ENCODE peak calls at places on chromosomes 5 and 9, in six cellular contexts. V is IMR-90, M is HCT116, G is K562, Z is GM12878, D is H1. L is an unnamed sample.

GRCh38 chr9:131001990-131002389 is 7.0 kb upstream of the LAMC3 start:
- DNase-seq in M (no peak), D (no peak), G (no peak), Z (no peak), V (no peak), L (no peak)

GRCh38 chr5:113321266-113321665 is 113.5 kb downstream of the TSSK1B start:
- DNase-seq in V (no peak), Z (no peak), G (no peak), D (no peak), M (no peak), L (no peak)

GRCh38 chr9:115018547-115019435 is 88.4 kb upstream of the TNFSF8 start:
- DNase-seq in V (peak; percentile 97), Z (no peak), D (no peak), G (no peak), M (no peak), L (no peak)

GRCh38 chr5:107217721-107218130 is 453.0 kb downstream of the EFNA5 start:
- DNase-seq in M (peak; percentile 6), D (no peak), V (no peak), G (no peak), Z (no peak), L (no peak)

GRCh38 chr5:91384671-91385430 is 1.7 kb upstream of the ARRDC3 start:
- DNase-seq in V (peak; percentile 91), Z (peak; percentile 71), G (peak; percentile 85), M (peak; percentile 94), D (no peak), L (peak; percentile 89)

GRCh38 chr9:35490155-35490909 is 421 bp downstream of the RUSC2 start:
- DNase-seq in G (peak; percentile 14), M (no peak), V (no peak), D (no peak), Z (no peak), L (no peak)

GRCh38 chr5:173515526-173515925 is 100.9 kb downstream of the BOD1 start:
- DNase-seq in M (no peak), Z (no peak), D (no peak), G (no peak), V (peak; percentile 76), L (peak; percentile 11)

GRCh38 chr9:123725389-123725788 is 204.5 kb downstream of the DENND1A start:
- DNase-seq in G (no peak), Z (no peak), M (no peak), V (peak; percentile 13), D (no peak), L (no peak)

GRCh38 chr9:107929439-107929838 is 439.9 kb upstream of the KLF4 start:
- DNase-seq in Z (no peak), G (no peak), V (peak; percentile 65), D (no peak), M (no peak), L (no peak)

GRCh38 chr9:109108318-109108717 is 11.4 kb downstream of the TMEM245 start:
- DNase-seq in V (peak; percentile 71), G (no peak), D (no peak), M (no peak), Z (no peak), L (no peak)

GRCh38 chr9:16309350-16310271 is 560.9 kb downstream of the BNC2 start:
- DNase-seq in V (peak; percentile 23), G (no peak), M (no peak), D (no peak), Z (no peak), L (no peak)

GRCh38 chr5:94281402-94281801 is 337.0 kb downstream of the KIAA0825 start:
- DNase-seq in V (no peak), G (no peak), Z (no peak), M (no peak), D (no peak), L (no peak)

GRCh38 chr9:93665128-93665565 is 88.8 kb downstream of the PHF2 start:
- DNase-seq in Z (no peak), G (no peak), M (no peak), V (no peak), D (no peak), L (no peak)

GRCh38 chr5:3650315-3650714 is 54.7 kb downstream of the IRX1 start:
- DNase-seq in V (no peak), G (no peak), M (no peak), D (no peak), Z (no peak), L (no peak)

GRCh38 chr5:67289763-67290521 is 93.3 kb upstream of the CD180 start:
- DNase-seq in M (no peak), G (no peak), Z (no peak), V (no peak), D (no peak), L (no peak)

GRCh38 chr5:103375356-103375755 is 116.8 kb downstream of the MACIR start:
- DNase-seq in Z (no peak), V (peak; percentile 92), G (no peak), M (no peak), D (no peak), L (no peak)

GRCh38 chr9:18611946-18612345 is 138.0 kb downstream of the ADAMTSL1 start:
- DNase-seq in V (no peak), M (no peak), Z (no peak), D (no peak), G (no peak), L (no peak)

GRCh38 chr5:127935398-127935797 is 148.2 kb upstream of the SLC12A2 start:
- DNase-seq in D (no peak), G (no peak), Z (no peak), M (no peak), V (no peak), L (no peak)

GRCh38 chr9:126696091-126696763 is 82.5 kb downstream of the LMX1B start:
- DNase-seq in M (no peak), Z (no peak), D (no peak), G (no peak), V (no peak), L (no peak)

GRCh38 chr9:117720555-117720954 is 16.4 kb downstream of the TLR4 start:
- DNase-seq in G (peak; percentile 4), Z (no peak), M (no peak), D (no peak), V (no peak), L (no peak)

GRCh38 chr5:180665682-180666404 is 16.4 kb upstream of the FLT4 start:
- DNase-seq in D (no peak), Z (no peak), G (no peak), M (no peak), V (no peak), L (no peak)

GRCh38 chr5:112012112-112012511 is 255.1 kb upstream of the NREP start:
- DNase-seq in V (peak; percentile 72), D (no peak), Z (no peak), G (no peak), M (no peak), L (no peak)

GRCh38 chr9:134503301-134504105 is 138.1 kb upstream of the COL5A1 start:
- DNase-seq in G (no peak), M (no peak), D (no peak), Z (no peak), V (no peak), L (no peak)

GRCh38 chr9:134501266-134502181 is 140.1 kb upstream of the COL5A1 start:
- DNase-seq in M (no peak), V (no peak), Z (no peak), D (no peak), G (no peak), L (no peak)

GRCh38 chr9:134504106-134504385 is 137.6 kb upstream of the COL5A1 start:
- DNase-seq in V (no peak), Z (no peak), M (no peak), G (no peak), D (no peak), L (no peak)

GRCh38 chr9:134500931-134501265 is 140.7 kb upstream of the COL5A1 start:
- DNase-seq in M (no peak), G (no peak), Z (no peak), D (no peak), V (no peak), L (no peak)

DNA sequence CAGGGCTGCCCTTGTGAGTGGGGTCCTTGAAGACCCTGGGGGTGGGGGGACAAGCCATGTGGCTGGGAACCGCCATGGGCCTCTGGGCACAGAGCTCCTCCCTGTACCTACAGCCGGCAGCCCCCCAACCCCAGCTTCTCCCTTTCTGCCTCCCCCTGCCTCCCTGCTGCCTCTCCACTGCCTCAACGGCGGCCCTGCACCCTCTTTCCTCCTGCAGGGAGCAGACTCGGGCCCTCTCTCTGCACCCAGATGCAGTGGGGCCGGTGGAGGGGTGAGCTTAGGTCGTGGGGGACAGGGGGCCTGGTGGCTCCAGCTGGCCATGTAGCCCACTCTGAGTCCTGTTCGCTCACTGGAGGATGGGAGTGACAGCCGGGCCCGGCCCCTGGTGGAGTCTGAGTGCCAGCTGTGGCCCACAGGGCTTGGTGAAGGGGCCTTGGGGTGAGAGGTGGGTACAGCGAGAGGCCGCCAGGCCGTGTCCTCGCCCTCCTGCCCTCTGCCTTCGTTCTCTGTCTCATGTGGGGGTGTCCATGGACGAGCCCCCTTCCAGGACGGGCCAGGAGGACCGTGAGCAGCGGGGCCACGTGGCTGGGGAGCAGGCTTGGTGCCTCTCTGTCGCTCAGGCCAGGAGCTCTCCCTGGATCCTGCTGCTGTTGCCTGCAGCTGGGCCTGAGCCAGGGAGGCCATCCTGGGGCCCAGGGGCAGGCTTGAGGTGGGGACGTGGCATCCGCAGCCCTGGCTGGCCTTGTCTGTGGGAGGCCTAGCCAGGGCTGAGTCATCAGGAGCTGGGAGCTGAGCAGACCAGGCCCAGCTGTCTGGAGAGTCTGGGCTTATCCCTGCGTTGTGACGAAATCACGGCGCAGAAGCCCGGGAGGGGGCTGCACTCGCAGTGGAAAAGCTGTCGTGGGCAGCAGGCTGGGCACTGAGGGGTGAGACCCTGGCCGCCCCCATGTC is 139.1 kb upstream of the COL5A1 start:
- DNase-seq in G (peak; percentile 44), V (peak; percentile 99), M (no peak), D (no peak), Z (no peak), L (peak; percentile 87)
- TF ChIP-seq RAD21 in G (no peak), V (peak; percentile 50), M (no peak), D (no peak), Z (no peak), L (peak; percentile 32)

DNA sequence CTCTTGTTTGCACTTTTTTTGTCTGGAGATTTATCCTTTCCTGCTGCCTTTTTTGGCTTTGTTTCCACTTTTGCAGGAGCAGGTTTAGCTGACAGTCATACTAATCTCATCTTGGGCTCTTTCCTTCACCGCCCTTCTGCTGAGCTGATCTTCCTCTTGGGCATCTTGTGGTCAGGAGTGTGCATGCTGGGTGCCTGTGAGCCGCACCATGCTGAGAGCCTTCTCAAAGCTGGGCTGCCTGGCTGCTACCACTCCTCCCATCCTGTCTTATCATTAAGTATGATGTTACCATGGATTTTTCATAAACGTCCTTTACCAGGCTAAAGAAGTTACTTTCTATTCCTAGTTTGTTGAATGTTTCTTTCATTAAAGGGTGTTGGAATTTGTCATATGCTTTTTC is 49.5 kb upstream of the MCCC2 start:
- DNase-seq in G (no peak), M (no peak), Z (no peak), V (no peak), D (no peak), L (no peak)
- TF ChIP-seq RAD21 in G (no peak), M (no peak), Z (no peak), V (no peak), D (no peak), L (no peak)

DNA sequence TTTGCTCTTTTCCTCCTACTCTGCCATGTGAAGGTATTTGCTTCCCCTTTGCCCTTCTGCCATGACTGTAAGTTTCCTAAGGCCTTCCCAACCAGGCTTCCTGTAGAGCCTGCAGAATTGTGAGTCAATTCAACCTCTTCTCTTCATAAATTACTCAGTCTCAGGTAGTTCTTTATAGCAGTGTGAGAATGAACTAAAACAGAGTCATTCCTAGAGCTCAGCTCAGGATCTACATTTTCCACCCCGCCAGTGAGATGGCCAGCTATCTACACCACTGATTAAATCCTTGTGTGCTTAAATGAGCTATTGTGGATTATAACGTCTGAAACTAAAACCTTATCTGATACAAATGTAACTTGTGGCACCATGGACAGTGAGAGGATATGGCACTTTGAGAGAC is 55.0 kb downstream of the FRMD3 start:
- DNase-seq in D (no peak), V (no peak), G (no peak), M (no peak), Z (no peak), L (no peak)
- TF ChIP-seq RAD21 in D (no peak), V (no peak), G (no peak), M (no peak), Z (no peak), L (no peak)

GRCh38 chr5:991472-992267 is 16.9 kb upstream of the NKD2 start:
- DNase-seq in M (no peak), G (no peak), D (no peak), Z (no peak), V (no peak), L (no peak)
- TF ChIP-seq RAD21 in M (no peak), G (no peak), D (no peak), Z (no peak), V (no peak), L (no peak)

L was measured in A549.